ENCODE peak calls at places on chromosomes 3 and 15, in ten cellular contexts. R, S, M, B, Z, O, C, F, K and Q are unnamed samples.

GRCh38 chr3:48232734-48233133 is 8.2 kb upstream of the ZNF589 start:
- DNase-seq in R (peak; percentile 83), S (peak; percentile 80), M (peak; percentile 88), B (peak; percentile 85), Z (peak; percentile 54), O (peak; percentile 78), C (peak; percentile 74), F (peak; percentile 50), K (peak; percentile 87), Q (peak; percentile 34)

GRCh38 chr3:39207361-39208192 is 15.2 kb upstream of the XIRP1 start:
- DNase-seq in R (no peak), S (no peak), M (no peak), B (no peak), Z (no peak), O (no peak), C (no peak), F (no peak), K (no peak), Q (no peak)

GRCh38 chr15:80674245-80674614 is 20.9 kb upstream of the ABHD17C start:
- DNase-seq in R (no peak), S (peak; percentile 73), M (no peak), B (no peak), Z (no peak), O (no peak), C (peak; percentile 71), F (peak; percentile 60), K (no peak), Q (no peak)

GRCh38 chr3:48687220-48687678 is 1.5 kb upstream of the NCKIPSD start:
- DNase-seq in R (no peak), S (no peak), M (no peak), B (no peak), Z (no peak), O (no peak), C (no peak), F (no peak), K (no peak), Q (no peak)

GRCh38 chr15:78696436-78696835 is 55.4 kb upstream of the CHRNB4 start:
- DNase-seq in R (no peak), S (no peak), M (no peak), B (no peak), Z (no peak), O (no peak), C (no peak), F (no peak), K (no peak), Q (no peak)

GRCh38 chr15:62250176-62250575 is 85.1 kb upstream of the C2CD4B start:
- DNase-seq in R (no peak), S (no peak), M (peak; percentile 42), B (no peak), Z (no peak), O (no peak), C (no peak), F (no peak), K (no peak), Q (no peak)

GRCh38 chr3:174016186-174016585 is 618.6 kb downstream of the NLGN1 start:
- DNase-seq in R (no peak), S (no peak), M (no peak), B (no peak), Z (peak; percentile 86), O (no peak), C (peak; percentile 83), F (peak; percentile 92), K (no peak), Q (no peak)

GRCh38 chr15:72515591-72516389 is 41.7 kb downstream of the ARIH1 start:
- DNase-seq in R (no peak), S (no peak), M (no peak), B (peak; percentile 65), Z (no peak), O (no peak), C (peak; percentile 0), F (peak; percentile 20), K (no peak), Q (no peak)

GRCh38 chr3:17130956-17131355 is 246.2 kb downstream of the PLCL2 start:
- DNase-seq in R (no peak), S (no peak), M (peak; percentile 50), B (no peak), Z (no peak), O (no peak), C (no peak), F (no peak), K (no peak), Q (no peak)

GRCh38 chr15:34603095-34603494 is 19.6 kb upstream of the GOLGA8B start:
- DNase-seq in R (no peak), S (no peak), M (no peak), B (no peak), Z (no peak), O (no peak), C (peak; percentile 11), F (peak; percentile 11), K (no peak), Q (no peak)

GRCh38 chr15:70053703-70054229 is 44.0 kb downstream of the TLE3 start:
- DNase-seq in R (no peak), S (no peak), M (no peak), B (no peak), Z (no peak), O (no peak), C (no peak), F (no peak), K (peak; percentile 62), Q (no peak)

GRCh38 chr3:123870033-123870432 is 14.1 kb downstream of the MYLK start:
- DNase-seq in R (no peak), S (no peak), M (no peak), B (no peak), Z (peak; percentile 66), O (no peak), C (peak; percentile 58), F (peak; percentile 24), K (no peak), Q (no peak)

GRCh38 chr3:14368146-14368545 is 34.3 kb upstream of the SLC6A6 start:
- DNase-seq in R (no peak), S (no peak), M (no peak), B (no peak), Z (no peak), O (no peak), C (no peak), F (no peak), K (no peak), Q (no peak)
- TF ChIP-seq CTCF in R (no peak), S (no peak), M (no peak), B (no peak), Z (no peak), O (no peak), C (peak; percentile 5), F (no peak), K (no peak), Q (no peak)

GRCh38 chr15:22883196-22883595 is 44.7 kb downstream of the NIPA2 start:
- DNase-seq in R (no peak), S (no peak), M (no peak), B (no peak), Z (no peak), O (no peak), C (no peak), F (no peak), K (no peak), Q (no peak)

GRCh38 chr15:22881739-22882440 is 43.4 kb downstream of the NIPA2 start:
- DNase-seq in R (no peak), S (no peak), M (no peak), B (no peak), Z (no peak), O (no peak), C (no peak), F (no peak), K (no peak), Q (no peak)

GRCh38 chr15:22887157-22887951 is 48.9 kb downstream of the NIPA2 start:
- DNase-seq in R (no peak), S (no peak), M (peak; percentile 65), B (no peak), Z (peak; percentile 84), O (peak; percentile 88), C (peak; percentile 62), F (peak; percentile 94), K (no peak), Q (no peak)

GRCh38 chr15:22885105-22885504 is 46.6 kb downstream of the NIPA2 start:
- DNase-seq in R (no peak), S (no peak), M (no peak), B (no peak), Z (no peak), O (no peak), C (no peak), F (no peak), K (no peak), Q (no peak)

GRCh38 chr15:22884344-22884743 is 45.9 kb downstream of the NIPA2 start:
- DNase-seq in R (peak; percentile 9), S (no peak), M (no peak), B (no peak), Z (no peak), O (no peak), C (no peak), F (no peak), K (no peak), Q (no peak)
- TF ChIP-seq CTCF in R (peak; percentile 21), S (peak; percentile 11), M (no peak), B (peak; percentile 44), Z (peak; percentile 49), O (no peak), C (no peak), F (no peak), K (no peak), Q (no peak)

DNA sequence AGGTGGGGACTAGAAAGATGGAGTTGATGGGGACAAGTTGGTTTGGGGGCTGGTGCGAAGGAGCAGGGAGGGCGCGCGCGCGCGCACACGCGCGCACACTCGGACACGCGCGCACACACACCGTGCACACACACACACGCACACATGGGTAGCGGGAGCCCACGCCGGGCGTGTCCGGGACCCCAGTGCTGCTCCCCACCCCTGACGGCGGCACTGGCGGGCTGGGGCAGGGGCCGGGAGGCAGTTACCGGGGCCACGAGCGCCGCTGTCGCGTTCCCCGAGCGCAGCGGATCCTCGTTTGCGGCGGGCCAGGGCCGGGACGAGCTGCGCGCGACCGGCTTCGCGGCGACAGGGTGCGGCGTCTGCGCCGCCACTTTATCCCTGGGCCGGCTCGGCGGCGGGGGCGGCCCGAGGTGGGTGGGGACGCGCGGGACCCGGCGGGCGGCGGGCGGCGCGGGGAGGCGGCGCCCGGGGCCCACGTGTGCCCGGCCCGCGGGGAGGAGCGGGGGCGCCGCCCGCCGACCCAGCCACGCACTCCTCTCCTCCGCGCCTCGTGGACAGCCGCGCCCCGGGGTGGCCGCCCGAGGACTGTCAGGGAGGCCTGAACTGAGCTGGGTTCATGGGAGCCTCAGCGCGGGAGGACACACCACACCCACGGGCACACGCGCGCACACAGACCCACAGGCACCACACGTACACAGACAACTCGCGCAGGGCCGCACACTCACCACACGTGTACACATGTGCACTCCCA is 698 bp upstream of the MGLL start:
- DNase-seq in R (peak; percentile 47), S (peak; percentile 81), M (peak; percentile 77), B (peak; percentile 29), Z (no peak), O (peak; percentile 88), C (no peak), F (peak; percentile 33), K (peak; percentile 85), Q (peak; percentile 39)
- TF ChIP-seq CTCF in R (no peak), S (peak; percentile 21), M (peak; percentile 70), B (no peak), Z (no peak), O (peak; percentile 38), C (no peak), F (peak; percentile 37), K (no peak), Q (no peak)

DNA sequence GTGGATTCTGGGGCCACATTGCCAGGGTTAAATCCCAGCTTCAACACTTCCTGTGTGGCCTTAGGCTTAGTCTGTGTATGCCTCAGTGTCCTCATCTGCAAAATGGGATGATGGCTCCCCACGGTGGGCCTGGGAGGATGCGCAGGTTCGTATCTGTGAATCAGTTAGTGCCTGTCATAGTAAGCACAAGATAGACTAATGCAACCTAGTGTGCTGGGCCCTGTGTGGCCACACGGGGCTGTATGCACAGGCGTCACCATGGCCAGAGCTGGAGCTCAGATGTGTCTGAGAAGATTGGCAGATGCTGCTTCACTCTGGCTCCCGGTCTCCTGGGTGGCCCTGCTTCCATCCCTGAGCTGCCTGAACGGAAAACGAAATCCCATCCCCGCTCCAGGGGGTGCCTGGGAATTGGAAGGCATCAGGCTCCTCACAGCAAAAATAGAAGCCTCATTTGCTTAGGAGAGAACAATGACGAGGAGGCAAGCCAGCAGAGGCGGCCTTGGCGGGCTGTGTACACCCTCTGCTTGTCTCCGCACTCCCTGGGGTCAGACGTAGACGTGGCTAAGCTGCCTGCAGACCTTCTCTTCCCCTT is 103.6 kb downstream of the APBA2 start:
- DNase-seq in R (peak; percentile 22), S (peak; percentile 5), M (no peak), B (peak; percentile 5), Z (no peak), O (no peak), C (no peak), F (peak; percentile 21), K (no peak), Q (no peak)
- TF ChIP-seq CTCF in R (no peak), S (no peak), M (no peak), B (peak; percentile 17), Z (peak; percentile 46), O (no peak), C (peak; percentile 9), F (peak; percentile 25), K (no peak), Q (no peak)